ENCODE peak calls at places on chromosomes 2 and 18, in nine cellular contexts. One of them, this sample, is unnamed.

GRCh38 chr2:208350610-208351009 is 56.0 kb upstream of the PTH2R start:
- DNase-seq in tibial nerve: no peak
- DNase-seq in fibroblast of lung: peak
- DNase-seq in HFF-Myc: no peak
- DNase-seq in left ventricle myocardium inferior: no peak
- DNase-seq in MM.1S: no peak
- DNase-seq in heart left ventricle: no peak
- DNase-seq in A549: no peak
- DNase-seq in hepatocyte: no peak
- DNase-seq in this sample: no peak

GRCh38 chr18:72843743-72844142 is 24.0 kb downstream of the NETO1 start:
- DNase-seq in tibial nerve: no peak
- DNase-seq in fibroblast of lung: no peak
- DNase-seq in HFF-Myc: no peak
- DNase-seq in left ventricle myocardium inferior: no peak
- DNase-seq in MM.1S: peak
- DNase-seq in heart left ventricle: no peak
- DNase-seq in A549: no peak
- DNase-seq in hepatocyte: no peak
- DNase-seq in this sample: no peak

GRCh38 chr2:18402-19271 is 27.7 kb downstream of the FAM110C start:
- DNase-seq in tibial nerve: no peak
- DNase-seq in fibroblast of lung: no peak
- DNase-seq in HFF-Myc: no peak
- DNase-seq in left ventricle myocardium inferior: no peak
- DNase-seq in MM.1S: no peak
- DNase-seq in heart left ventricle: no peak
- DNase-seq in A549: no peak
- DNase-seq in hepatocyte: no peak
- DNase-seq in this sample: no peak

GRCh38 chr2:20439193-20439475 is 7.7 kb upstream of the RHOB start:
- DNase-seq in tibial nerve: no peak
- DNase-seq in fibroblast of lung: peak
- DNase-seq in HFF-Myc: no peak
- DNase-seq in left ventricle myocardium inferior: no peak
- DNase-seq in MM.1S: no peak
- DNase-seq in heart left ventricle: no peak
- DNase-seq in A549: no peak
- DNase-seq in hepatocyte: peak
- DNase-seq in this sample: no peak

GRCh38 chr2:231800493-231801091 is 14.3 kb downstream of the COPS7B start:
- DNase-seq in tibial nerve: no peak
- DNase-seq in fibroblast of lung: peak
- DNase-seq in HFF-Myc: no peak
- DNase-seq in left ventricle myocardium inferior: no peak
- DNase-seq in MM.1S: peak
- DNase-seq in heart left ventricle: no peak
- DNase-seq in A549: peak
- DNase-seq in hepatocyte: peak
- DNase-seq in this sample: no peak

GRCh38 chr2:55425449-55425848 is 5.8 kb upstream of the CCDC88A start:
- DNase-seq in tibial nerve: no peak
- DNase-seq in fibroblast of lung: peak
- DNase-seq in HFF-Myc: no peak
- DNase-seq in left ventricle myocardium inferior: no peak
- DNase-seq in MM.1S: no peak
- DNase-seq in heart left ventricle: no peak
- DNase-seq in A549: peak
- DNase-seq in hepatocyte: peak
- DNase-seq in this sample: no peak

GRCh38 chr2:220959391-220959802 is 612.7 kb downstream of the EPHA4 start:
- DNase-seq in tibial nerve: no peak
- DNase-seq in fibroblast of lung: peak
- DNase-seq in HFF-Myc: no peak
- DNase-seq in left ventricle myocardium inferior: peak
- DNase-seq in MM.1S: no peak
- DNase-seq in heart left ventricle: peak
- DNase-seq in A549: no peak
- DNase-seq in hepatocyte: peak
- DNase-seq in this sample: no peak

GRCh38 chr18:76822510-76823165 is at the start of gene ZNF236:
- DNase-seq in tibial nerve: peak
- DNase-seq in fibroblast of lung: peak
- DNase-seq in HFF-Myc: no peak
- DNase-seq in left ventricle myocardium inferior: peak
- DNase-seq in MM.1S: peak
- DNase-seq in heart left ventricle: peak
- DNase-seq in A549: peak
- DNase-seq in hepatocyte: peak
- DNase-seq in this sample: no peak

GRCh38 chr2:109351164-109351756 is 222.3 kb downstream of the SH3RF3 start:
- DNase-seq in tibial nerve: no peak
- DNase-seq in fibroblast of lung: peak
- DNase-seq in HFF-Myc: peak
- DNase-seq in left ventricle myocardium inferior: peak
- DNase-seq in MM.1S: peak
- DNase-seq in heart left ventricle: peak
- DNase-seq in A549: no peak
- DNase-seq in hepatocyte: no peak
- DNase-seq in this sample: peak

GRCh38 chr2:80303825-80304521 is 579 bp downstream of the LRRTM1 start:
- DNase-seq in tibial nerve: no peak
- DNase-seq in fibroblast of lung: no peak
- DNase-seq in HFF-Myc: no peak
- DNase-seq in left ventricle myocardium inferior: no peak
- DNase-seq in MM.1S: no peak
- DNase-seq in heart left ventricle: no peak
- DNase-seq in A549: no peak
- DNase-seq in hepatocyte: no peak
- DNase-seq in this sample: no peak

GRCh38 chr2:63553049-63553448 is 35.2 kb downstream of the WDPCP start:
- DNase-seq in tibial nerve: no peak
- DNase-seq in fibroblast of lung: peak
- DNase-seq in HFF-Myc: no peak
- DNase-seq in left ventricle myocardium inferior: no peak
- DNase-seq in MM.1S: no peak
- DNase-seq in heart left ventricle: no peak
- DNase-seq in A549: no peak
- DNase-seq in hepatocyte: no peak
- DNase-seq in this sample: peak

GRCh38 chr2:189673661-189674373 is 653 bp upstream of the ANKAR start:
- DNase-seq in tibial nerve: no peak
- DNase-seq in fibroblast of lung: no peak
- DNase-seq in HFF-Myc: no peak
- DNase-seq in left ventricle myocardium inferior: no peak
- DNase-seq in MM.1S: peak
- DNase-seq in heart left ventricle: no peak
- DNase-seq in A549: no peak
- DNase-seq in hepatocyte: no peak
- DNase-seq in this sample: no peak

GRCh38 chr2:60531638-60532216 is 21.7 kb downstream of the BCL11A start:
- DNase-seq in tibial nerve: no peak
- DNase-seq in fibroblast of lung: no peak
- DNase-seq in HFF-Myc: no peak
- DNase-seq in left ventricle myocardium inferior: no peak
- DNase-seq in MM.1S: no peak
- DNase-seq in heart left ventricle: no peak
- DNase-seq in A549: no peak
- DNase-seq in hepatocyte: no peak
- DNase-seq in this sample: no peak

GRCh38 chr18:13268035-13268700 is 49.6 kb downstream of the LDLRAD4 start:
- DNase-seq in tibial nerve: no peak
- DNase-seq in fibroblast of lung: peak
- DNase-seq in HFF-Myc: no peak
- DNase-seq in left ventricle myocardium inferior: no peak
- DNase-seq in MM.1S: no peak
- DNase-seq in heart left ventricle: peak
- DNase-seq in A549: no peak
- DNase-seq in hepatocyte: peak
- DNase-seq in this sample: peak

GRCh38 chr2:119408221-119408619 is 23.4 kb upstream of the TMEM37 start:
- DNase-seq in tibial nerve: no peak
- DNase-seq in fibroblast of lung: no peak
- DNase-seq in HFF-Myc: no peak
- DNase-seq in left ventricle myocardium inferior: no peak
- DNase-seq in MM.1S: peak
- DNase-seq in heart left ventricle: peak
- DNase-seq in A549: no peak
- DNase-seq in hepatocyte: peak
- DNase-seq in this sample: no peak
- H3K4me3 ChIP-seq in tibial nerve: no peak
- H3K4me3 ChIP-seq in fibroblast of lung: no peak
- H3K4me3 ChIP-seq in HFF-Myc: no peak
- H3K4me3 ChIP-seq in left ventricle myocardium inferior: no peak
- H3K4me3 ChIP-seq in MM.1S: no peak
- H3K4me3 ChIP-seq in heart left ventricle: no peak
- H3K4me3 ChIP-seq in A549: no peak
- H3K4me3 ChIP-seq in hepatocyte: no peak
- H3K4me3 ChIP-seq in this sample: no peak

GRCh38 chr2:42770288-42771131 is 6.6 kb upstream of the OXER1 start:
- DNase-seq in tibial nerve: no peak
- DNase-seq in fibroblast of lung: peak
- DNase-seq in HFF-Myc: no peak
- DNase-seq in left ventricle myocardium inferior: no peak
- DNase-seq in MM.1S: no peak
- DNase-seq in heart left ventricle: no peak
- DNase-seq in A549: peak
- DNase-seq in hepatocyte: peak
- DNase-seq in this sample: peak
- TF ChIP-seq CTCF in tibial nerve: no peak
- TF ChIP-seq CTCF in fibroblast of lung: peak
- TF ChIP-seq CTCF in HFF-Myc: peak
- TF ChIP-seq CTCF in left ventricle myocardium inferior: peak
- TF ChIP-seq CTCF in MM.1S: peak
- TF ChIP-seq CTCF in heart left ventricle: peak
- TF ChIP-seq CTCF in A549: peak
- TF ChIP-seq CTCF in hepatocyte: peak
- TF ChIP-seq CTCF in this sample: peak

GRCh38 chr2:10042301-10043161 is 819 bp upstream of the KLF11 start:
- DNase-seq in tibial nerve: peak
- DNase-seq in fibroblast of lung: peak
- DNase-seq in HFF-Myc: no peak
- DNase-seq in left ventricle myocardium inferior: peak
- DNase-seq in MM.1S: no peak
- DNase-seq in heart left ventricle: peak
- DNase-seq in A549: no peak
- DNase-seq in hepatocyte: peak
- DNase-seq in this sample: no peak
- H3K4me3 ChIP-seq in tibial nerve: peak
- H3K4me3 ChIP-seq in fibroblast of lung: peak
- H3K4me3 ChIP-seq in HFF-Myc: peak
- H3K4me3 ChIP-seq in left ventricle myocardium inferior: peak
- H3K4me3 ChIP-seq in MM.1S: no peak
- H3K4me3 ChIP-seq in heart left ventricle: peak
- H3K4me3 ChIP-seq in A549: peak
- H3K4me3 ChIP-seq in hepatocyte: no peak
- H3K4me3 ChIP-seq in this sample: peak

GRCh38 chr2:162221064-162221463 is 22.2 kb downstream of the FAP start:
- DNase-seq in tibial nerve: peak
- DNase-seq in fibroblast of lung: peak
- DNase-seq in HFF-Myc: no peak
- DNase-seq in left ventricle myocardium inferior: peak
- DNase-seq in MM.1S: peak
- DNase-seq in heart left ventricle: peak
- DNase-seq in A549: peak
- DNase-seq in hepatocyte: peak
- DNase-seq in this sample: peak
- TF ChIP-seq CTCF in tibial nerve: peak
- TF ChIP-seq CTCF in fibroblast of lung: peak
- TF ChIP-seq CTCF in HFF-Myc: peak
- TF ChIP-seq CTCF in left ventricle myocardium inferior: peak
- TF ChIP-seq CTCF in MM.1S: peak
- TF ChIP-seq CTCF in heart left ventricle: peak
- TF ChIP-seq CTCF in A549: peak
- TF ChIP-seq CTCF in hepatocyte: peak
- TF ChIP-seq CTCF in this sample: peak

DNA sequence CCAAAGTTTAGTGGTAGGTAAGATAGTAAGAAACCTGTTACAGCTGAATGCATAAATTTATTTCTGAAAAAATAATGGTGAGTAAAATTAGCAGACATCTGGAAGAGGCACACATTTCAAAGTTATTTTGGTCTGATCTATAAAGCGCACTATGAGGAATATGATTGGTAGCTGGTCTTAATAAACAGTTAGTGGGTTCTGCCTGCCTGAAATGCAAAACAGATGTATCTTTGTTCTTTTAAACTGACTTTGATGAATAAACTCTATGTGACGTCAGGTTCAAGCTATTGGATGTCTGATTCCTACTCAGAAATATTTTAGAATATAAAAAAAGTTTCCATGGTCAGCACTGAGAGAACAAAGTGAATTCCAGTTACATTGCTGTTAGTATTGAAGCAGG is 136.5 kb downstream of the TPGS2 start:
- DNase-seq in tibial nerve: no peak
- DNase-seq in fibroblast of lung: peak
- DNase-seq in HFF-Myc: peak
- DNase-seq in left ventricle myocardium inferior: no peak
- DNase-seq in MM.1S: no peak
- DNase-seq in heart left ventricle: no peak
- DNase-seq in A549: no peak
- DNase-seq in hepatocyte: no peak
- DNase-seq in this sample: peak
- H3K4me3 ChIP-seq in tibial nerve: no peak
- H3K4me3 ChIP-seq in fibroblast of lung: peak
- H3K4me3 ChIP-seq in HFF-Myc: peak
- H3K4me3 ChIP-seq in left ventricle myocardium inferior: no peak
- H3K4me3 ChIP-seq in MM.1S: no peak
- H3K4me3 ChIP-seq in heart left ventricle: no peak
- H3K4me3 ChIP-seq in A549: no peak
- H3K4me3 ChIP-seq in hepatocyte: no peak
- H3K4me3 ChIP-seq in this sample: no peak

DNA sequence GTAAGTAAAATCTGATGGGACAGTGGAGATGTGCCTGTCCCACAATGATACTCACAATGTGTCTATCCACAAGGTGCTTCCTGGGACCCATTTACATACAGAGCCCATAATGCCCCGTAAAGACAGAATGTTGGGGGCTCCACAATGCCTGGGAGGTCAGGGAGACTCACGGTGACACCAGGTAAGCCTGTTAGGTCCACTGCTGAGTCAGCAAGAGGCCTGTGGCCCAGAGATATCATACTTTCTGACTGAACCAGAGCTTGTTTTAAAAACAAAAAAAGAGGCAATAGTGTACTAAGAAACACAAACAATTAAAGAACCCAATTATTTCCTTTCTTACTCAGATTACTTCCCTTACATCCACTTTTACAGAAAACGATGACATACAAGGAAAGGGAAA is 771.1 kb upstream of the ID2 start:
- DNase-seq in tibial nerve: no peak
- DNase-seq in fibroblast of lung: no peak
- DNase-seq in HFF-Myc: no peak
- DNase-seq in left ventricle myocardium inferior: no peak
- DNase-seq in MM.1S: no peak
- DNase-seq in heart left ventricle: no peak
- DNase-seq in A549: no peak
- DNase-seq in hepatocyte: no peak
- DNase-seq in this sample: no peak
- TF ChIP-seq CTCF in tibial nerve: no peak
- TF ChIP-seq CTCF in fibroblast of lung: no peak
- TF ChIP-seq CTCF in HFF-Myc: no peak
- TF ChIP-seq CTCF in left ventricle myocardium inferior: no peak
- TF ChIP-seq CTCF in MM.1S: no peak
- TF ChIP-seq CTCF in heart left ventricle: no peak
- TF ChIP-seq CTCF in A549: no peak
- TF ChIP-seq CTCF in hepatocyte: no peak
- TF ChIP-seq CTCF in this sample: no peak